ENCODE peak calls at places on chromosomes 3 and 15, in five cellular contexts. Z is GM12878, R is HepG2, M is K562, J is H1. C is an unnamed sample.
A peak's percentile ranks its signal among the peaks of the same experiment; 100 is the strongest.

GRCh38 chr3:25532763-25533162 is 104.7 kb downstream of the RARB start:
- DNase-seq in R (peak; percentile 15), J (peak; percentile 13), Z (no peak), M (peak; percentile 69), C (no peak)

GRCh38 chr3:133077688-133078087 is 39.5 kb downstream of the TMEM108 start:
- DNase-seq in Z (no peak), M (no peak), R (no peak), J (no peak), C (no peak)

GRCh38 chr3:48247401-48247807 is 6.5 kb downstream of the ZNF589 start:
- DNase-seq in R (no peak), M (no peak), J (no peak), Z (no peak), C (no peak)

GRCh38 chr3:195007794-195008193 is 263.2 kb downstream of the XXYLT1 start:
- DNase-seq in M (no peak), R (no peak), Z (no peak), J (no peak), C (no peak)

GRCh38 chr3:53147903-53148400 is 13.1 kb upstream of the PRKCD start:
- DNase-seq in M (no peak), R (no peak), Z (no peak), J (no peak), C (no peak)

GRCh38 chr15:99451484-99451883 is 114.3 kb upstream of the MEF2A start:
- DNase-seq in Z (no peak), R (no peak), M (no peak), J (no peak), C (no peak)

GRCh38 chr3:27638604-27639003 is 83.5 kb downstream of the EOMES start:
- DNase-seq in Z (no peak), M (no peak), R (no peak), J (no peak), C (no peak)

GRCh38 chr15:31235298-31236183 is 91.1 kb upstream of the KLF13 start:
- DNase-seq in M (no peak), J (no peak), Z (no peak), R (no peak), C (peak; percentile 85)

GRCh38 chr3:186160691-186161243 is 51.9 kb upstream of the ETV5 start:
- DNase-seq in J (no peak), M (no peak), Z (no peak), R (no peak), C (no peak)

GRCh38 chr3:48928679-48929078 is 10.0 kb downstream of the ARIH2 start:
- DNase-seq in M (no peak), Z (no peak), J (no peak), R (no peak), C (no peak)

GRCh38 chr3:123758081-123758564 is 126.0 kb downstream of the MYLK start:
- DNase-seq in R (peak; percentile 89), Z (no peak), M (no peak), J (no peak), C (no peak)

GRCh38 chr3:73868688-73869315 is 244.1 kb upstream of the PDZRN3 start:
- DNase-seq in J (no peak), M (no peak), Z (no peak), R (peak; percentile 12), C (peak; percentile 48)

GRCh38 chr15:42890161-42890913 is 30.2 kb downstream of the TTBK2 start:
- DNase-seq in Z (no peak), J (peak; percentile 15), M (no peak), R (peak; percentile 16), C (no peak)

GRCh38 chr3:19954676-19955075 is 7.8 kb downstream of the RAB5A start:
- DNase-seq in J (no peak), R (no peak), Z (no peak), M (no peak), C (no peak)

GRCh38 chr3:12807960-12808359 is 11.5 kb downstream of the CAND2 start:
- DNase-seq in Z (no peak), R (no peak), M (no peak), J (no peak), C (no peak)

GRCh38 chr3:12808587-12808986 is 12.1 kb downstream of the CAND2 start:
- DNase-seq in R (no peak), M (no peak), J (no peak), Z (no peak), C (no peak)

GRCh38 chr3:12809001-12809400 is 12.5 kb downstream of the CAND2 start:
- DNase-seq in J (no peak), Z (no peak), R (no peak), M (no peak), C (no peak)

GRCh38 chr3:12809435-12809834 is 13.0 kb downstream of the CAND2 start:
- DNase-seq in R (no peak), M (no peak), J (no peak), Z (no peak), C (no peak)

GRCh38 chr3:12807066-12807465 is 10.6 kb downstream of the CAND2 start:
- DNase-seq in J (no peak), M (no peak), R (peak; percentile 47), Z (no peak), C (no peak)
- TF ChIP-seq CTCF in J (peak; percentile 19), M (peak; percentile 20), R (peak; percentile 56), Z (no peak), C (no peak)

GRCh38 chr15:88708256-88709054 is 69.6 kb downstream of the ISG20 start:
- DNase-seq in M (no peak), J (no peak), R (no peak), Z (no peak), C (no peak)
- TF ChIP-seq JUND in M (no peak), J (no peak), R (no peak), Z (no peak), C (no peak)

GRCh38 chr3:15271785-15272381 is 60.5 kb downstream of the SH3BP5 start:
- DNase-seq in J (no peak), R (no peak), Z (peak; percentile 90), M (no peak), C (no peak)

GRCh38 chr3:15267502-15267901 is 61.5 kb downstream of the CAPN7 start:
- DNase-seq in R (no peak), Z (no peak), J (no peak), M (no peak), C (no peak)

GRCh38 chr3:15268033-15268631 is 62.1 kb downstream of the CAPN7 start:
- DNase-seq in M (peak; percentile 84), J (peak; percentile 53), Z (no peak), R (peak; percentile 59), C (peak; percentile 86)

GRCh38 chr3:15271030-15271429 is 61.4 kb downstream of the SH3BP5 start:
- DNase-seq in J (no peak), Z (no peak), M (no peak), R (no peak), C (no peak)

DNA sequence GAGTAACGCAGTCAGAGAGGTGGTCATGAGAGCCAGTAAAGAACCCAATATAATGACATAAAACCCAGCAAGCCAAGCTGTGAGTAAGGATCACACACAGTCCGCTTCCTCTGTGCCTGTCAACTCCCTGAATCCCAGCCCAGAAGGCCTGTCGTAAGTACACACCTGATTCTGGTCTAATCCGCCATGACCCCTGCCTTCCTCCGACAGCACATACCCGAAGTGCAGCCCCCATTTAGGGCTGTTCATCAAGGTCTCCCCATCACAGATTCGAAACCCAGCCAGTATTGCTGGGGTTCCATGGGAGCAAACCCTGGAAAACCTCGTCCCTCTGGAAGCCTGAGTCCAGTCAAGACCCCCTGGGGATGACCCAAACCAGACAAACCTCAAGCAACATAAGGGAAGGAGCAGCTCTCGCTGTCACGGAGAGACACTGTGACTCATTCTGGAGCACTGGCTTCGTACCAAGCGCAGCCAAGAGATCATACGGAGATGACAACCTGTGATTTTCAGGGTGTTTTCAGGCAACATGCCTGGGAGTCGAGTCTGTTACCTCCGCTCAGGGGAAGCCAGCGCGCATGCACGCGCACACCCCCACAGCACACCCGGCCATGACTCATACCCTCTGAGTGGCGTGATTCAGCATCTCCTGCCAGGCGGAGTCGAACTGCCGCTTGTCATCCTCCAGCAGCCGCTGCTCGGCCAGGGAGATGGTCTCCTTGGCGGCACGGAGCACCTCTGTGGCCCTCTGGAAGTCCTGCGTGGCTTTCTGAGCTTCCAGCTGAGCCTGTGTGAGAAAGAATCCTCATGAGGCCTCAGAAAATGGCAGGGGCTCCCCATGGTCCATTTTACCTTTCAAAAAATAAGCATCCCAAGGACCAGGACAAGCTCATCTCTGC is 63.0 kb downstream of the SH3BP5 start:
- DNase-seq in M (peak; percentile 99), Z (no peak), R (no peak), J (no peak), C (peak; percentile 36)
- TF ChIP-seq EP300 in M (peak; percentile 89), Z (no peak), R (no peak), J (no peak), C (peak; percentile 29)

GRCh38 chr3:51718547-51719412 is 11.9 kb downstream of the GRM2 start:
- DNase-seq in M (peak; percentile 57), R (peak; percentile 64), Z (peak; percentile 23), J (peak; percentile 69), C (peak; percentile 89)

GRCh38 chr3:51721062-51721745 is 14.3 kb downstream of the GRM2 start:
- DNase-seq in J (no peak), M (peak; percentile 2), Z (no peak), R (no peak), C (no peak)

GRCh38 chr3:51720292-51721061 is 13.6 kb downstream of the GRM2 start:
- DNase-seq in R (no peak), J (no peak), M (no peak), Z (no peak), C (peak; percentile 4)

GRCh38 chr3:51717947-51718346 is 11.1 kb downstream of the GRM2 start:
- DNase-seq in R (no peak), J (no peak), M (no peak), Z (no peak), C (peak; percentile 12)

DNA sequence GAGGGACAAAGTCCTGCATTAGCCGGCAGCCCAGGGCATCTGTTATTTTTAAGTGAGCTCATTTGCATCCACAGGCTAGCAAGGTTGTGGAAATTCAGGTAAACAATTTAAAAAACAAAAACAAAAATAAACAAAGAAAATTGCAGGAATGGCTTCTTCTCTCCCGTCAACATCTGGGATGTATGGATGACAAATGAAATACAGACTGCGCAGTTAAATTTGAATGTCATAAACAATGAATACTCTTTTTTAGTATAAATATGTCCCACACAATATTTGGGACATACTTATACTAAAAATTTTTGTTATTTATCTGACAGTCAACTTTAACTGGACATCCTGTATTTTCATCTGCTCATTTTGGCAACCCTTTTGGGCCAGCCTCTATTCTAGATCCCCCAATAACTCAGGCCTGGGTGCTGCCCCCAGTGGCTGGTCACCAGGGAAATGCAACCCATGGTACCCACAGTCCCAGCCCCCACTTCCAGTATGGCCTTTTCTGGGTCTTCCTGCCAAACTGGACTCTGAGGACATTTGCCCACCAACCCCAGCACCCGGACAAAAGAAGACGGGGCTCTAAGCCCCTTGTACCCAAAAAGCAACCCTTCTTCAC is 12.7 kb downstream of the GRM2 start:
- DNase-seq in Z (no peak), J (no peak), M (peak; percentile 16), R (no peak), C (peak; percentile 45)
- TF ChIP-seq CTCF in Z (no peak), J (no peak), M (no peak), R (no peak), C (peak; percentile 7)